ENCODE peak calls at places on chromosomes 16 and 17, in nine cellular contexts. One of them, this sample, is unnamed. For H3K4me1, the result is how much of the 10 kb centered on the place peaks cover.

GRCh38 chr17:6940186-6940649 is 55.6 kb upstream of the ALOX12 start:
- DNase-seq in stomach: no peak
- DNase-seq in HepG2: no peak
- DNase-seq in GM12878: no peak
- DNase-seq in H1: no peak
- DNase-seq in transverse colon: peak
- DNase-seq in SK-N-SH: peak
- DNase-seq in esophagus muscularis mucosa: no peak
- DNase-seq in suprapubic skin: no peak
- DNase-seq in this sample: peak

GRCh38 chr17:37828313-37829124 is 83.7 kb upstream of the HNF1B start:
- DNase-seq in stomach: no peak
- DNase-seq in HepG2: no peak
- DNase-seq in GM12878: no peak
- DNase-seq in H1: no peak
- DNase-seq in transverse colon: no peak
- DNase-seq in SK-N-SH: no peak
- DNase-seq in esophagus muscularis mucosa: no peak
- DNase-seq in suprapubic skin: no peak
- DNase-seq in this sample: peak

GRCh38 chr17:36703860-36704266 is 102.5 kb downstream of the MRM1 start:
- DNase-seq in stomach: no peak
- DNase-seq in HepG2: no peak
- DNase-seq in GM12878: no peak
- DNase-seq in H1: peak
- DNase-seq in transverse colon: peak
- DNase-seq in SK-N-SH: peak
- DNase-seq in esophagus muscularis mucosa: no peak
- DNase-seq in suprapubic skin: no peak
- DNase-seq in this sample: no peak

GRCh38 chr16:48433849-48434530 is 48.8 kb upstream of the SIAH1 start:
- DNase-seq in stomach: no peak
- DNase-seq in HepG2: no peak
- DNase-seq in GM12878: no peak
- DNase-seq in H1: no peak
- DNase-seq in transverse colon: no peak
- DNase-seq in SK-N-SH: no peak
- DNase-seq in esophagus muscularis mucosa: no peak
- DNase-seq in suprapubic skin: no peak
- DNase-seq in this sample: no peak

GRCh38 chr17:73160980-73161630 is 3.7 kb upstream of the SSTR2 start:
- DNase-seq in stomach: no peak
- DNase-seq in HepG2: no peak
- DNase-seq in GM12878: no peak
- DNase-seq in H1: no peak
- DNase-seq in transverse colon: no peak
- DNase-seq in SK-N-SH: no peak
- DNase-seq in esophagus muscularis mucosa: no peak
- DNase-seq in suprapubic skin: no peak
- DNase-seq in this sample: no peak

GRCh38 chr17:76405967-76406647 is 21.7 kb downstream of the SPHK1 start:
- DNase-seq in stomach: peak
- DNase-seq in HepG2: no peak
- DNase-seq in GM12878: no peak
- DNase-seq in H1: no peak
- DNase-seq in transverse colon: peak
- DNase-seq in SK-N-SH: peak
- DNase-seq in esophagus muscularis mucosa: no peak
- DNase-seq in suprapubic skin: no peak
- DNase-seq in this sample: no peak

GRCh38 chr16:87076950-87077749 is 240.0 kb downstream of the C16orf95 start:
- DNase-seq in stomach: peak
- DNase-seq in HepG2: peak
- DNase-seq in GM12878: no peak
- DNase-seq in H1: peak
- DNase-seq in transverse colon: peak
- DNase-seq in SK-N-SH: peak
- DNase-seq in esophagus muscularis mucosa: no peak
- DNase-seq in suprapubic skin: no peak
- DNase-seq in this sample: peak

GRCh38 chr16:397736-398332 is 835 bp downstream of the NME4 start:
- DNase-seq in stomach: peak
- DNase-seq in HepG2: peak
- DNase-seq in GM12878: no peak
- DNase-seq in H1: peak
- DNase-seq in transverse colon: peak
- DNase-seq in SK-N-SH: peak
- DNase-seq in esophagus muscularis mucosa: no peak
- DNase-seq in suprapubic skin: peak
- DNase-seq in this sample: peak

GRCh38 chr17:78272181-78272913 is 40.9 kb downstream of the TMEM235 start:
- DNase-seq in stomach: peak
- DNase-seq in HepG2: no peak
- DNase-seq in GM12878: no peak
- DNase-seq in H1: no peak
- DNase-seq in transverse colon: peak
- DNase-seq in SK-N-SH: peak
- DNase-seq in esophagus muscularis mucosa: no peak
- DNase-seq in suprapubic skin: peak
- DNase-seq in this sample: peak

GRCh38 chr16:10878644-10879498 is 1.9 kb downstream of the CIITA start:
- DNase-seq in stomach: peak
- DNase-seq in HepG2: no peak
- DNase-seq in GM12878: no peak
- DNase-seq in H1: peak
- DNase-seq in transverse colon: peak
- DNase-seq in SK-N-SH: peak
- DNase-seq in esophagus muscularis mucosa: no peak
- DNase-seq in suprapubic skin: peak
- DNase-seq in this sample: peak

DNA sequence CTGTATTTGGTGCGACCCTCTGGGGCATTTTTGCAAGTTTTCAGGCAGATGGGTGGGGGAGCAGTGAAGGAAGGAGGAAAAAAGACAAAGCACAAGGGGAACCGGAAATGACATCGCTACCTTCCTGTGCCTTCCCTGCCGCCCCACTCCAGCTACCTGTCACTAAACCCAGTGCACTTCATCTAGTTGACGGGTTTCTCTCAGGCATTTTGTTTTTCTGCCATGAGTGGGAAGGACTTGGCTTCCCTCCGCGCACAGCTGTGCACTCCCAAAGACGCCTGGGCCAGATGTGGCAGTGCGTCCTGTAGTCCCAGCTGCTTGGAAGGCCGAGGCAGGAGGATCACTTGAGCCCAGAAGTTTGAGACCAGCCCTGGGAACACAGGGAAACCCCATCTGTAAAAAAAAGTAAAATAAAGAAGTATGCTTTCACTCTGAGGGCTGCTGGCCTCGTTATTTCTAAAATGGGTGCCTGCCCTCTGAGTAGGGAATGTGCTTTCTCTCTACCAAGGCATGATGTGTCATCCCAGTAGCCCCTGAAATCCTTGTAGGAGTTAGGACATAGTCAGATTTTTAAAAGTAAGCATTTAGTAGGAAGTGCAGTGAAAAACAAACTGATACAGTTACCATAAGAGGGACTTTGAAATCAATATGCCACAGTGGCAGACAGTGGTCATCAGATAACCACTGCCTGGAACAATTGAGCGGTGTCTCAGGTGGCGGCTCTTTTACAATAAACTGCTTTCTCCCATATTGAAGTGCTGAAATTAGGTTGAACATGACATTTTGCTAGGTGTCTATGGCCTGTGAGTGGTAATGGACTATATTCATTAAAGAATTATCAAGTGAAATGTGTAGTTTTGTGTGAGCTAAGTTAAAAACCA is 214.4 kb downstream of the RPTOR start:
- DNase-seq in stomach: no peak
- DNase-seq in HepG2: peak
- DNase-seq in GM12878: no peak
- DNase-seq in H1: no peak
- DNase-seq in transverse colon: no peak
- DNase-seq in SK-N-SH: no peak
- DNase-seq in esophagus muscularis mucosa: no peak
- DNase-seq in suprapubic skin: no peak
- DNase-seq in this sample: peak
- TF ChIP-seq EP300 in stomach: no peak
- TF ChIP-seq EP300 in HepG2: no peak
- TF ChIP-seq EP300 in GM12878: no peak
- TF ChIP-seq EP300 in H1: no peak
- TF ChIP-seq EP300 in transverse colon: no peak
- TF ChIP-seq EP300 in SK-N-SH: no peak
- TF ChIP-seq EP300 in esophagus muscularis mucosa: no peak
- TF ChIP-seq EP300 in suprapubic skin: no peak
- TF ChIP-seq EP300 in this sample: no peak

DNA sequence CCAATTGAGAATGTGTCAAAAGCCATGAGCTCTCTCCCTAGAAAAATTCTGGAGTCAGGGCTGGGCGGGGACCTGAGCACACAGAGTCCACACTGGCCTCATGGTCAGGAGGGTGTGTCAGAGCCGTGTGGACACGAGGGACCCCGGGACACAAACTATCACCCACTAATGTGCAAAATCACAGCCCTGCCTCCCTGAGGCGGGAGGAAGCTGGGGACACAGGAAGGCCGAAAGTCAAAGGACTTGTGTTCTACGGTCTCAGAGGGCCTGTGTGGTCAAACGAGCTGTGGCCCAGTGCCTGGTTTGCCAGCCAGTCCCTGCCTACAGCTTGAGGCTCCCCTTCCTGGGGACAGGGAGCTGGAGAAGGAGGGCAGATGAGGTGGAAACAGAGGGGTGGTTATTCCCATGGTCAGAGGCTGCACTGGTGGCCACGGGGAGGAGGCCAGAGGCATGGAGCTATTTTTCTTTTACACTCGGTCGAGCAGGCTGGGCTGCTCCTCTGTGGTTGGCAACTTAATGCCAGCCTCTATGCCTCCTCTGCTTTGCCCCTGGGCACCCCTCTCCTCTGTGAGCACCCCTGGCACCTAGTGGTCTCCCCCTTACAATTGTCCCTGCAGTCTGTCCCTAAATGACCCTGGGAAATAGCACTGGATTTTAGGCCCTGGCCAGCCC is 27.2 kb downstream of the LRRC75A start:
- DNase-seq in stomach: no peak
- DNase-seq in HepG2: no peak
- DNase-seq in GM12878: no peak
- DNase-seq in H1: no peak
- DNase-seq in transverse colon: peak
- DNase-seq in SK-N-SH: no peak
- DNase-seq in esophagus muscularis mucosa: no peak
- DNase-seq in suprapubic skin: no peak
- DNase-seq in this sample: no peak
- H3K4me1 ChIP-seq in stomach: half or more
- H3K4me1 ChIP-seq in HepG2: half or more
- H3K4me1 ChIP-seq in GM12878: under half
- H3K4me1 ChIP-seq in H1: under half
- H3K4me1 ChIP-seq in transverse colon: half or more
- H3K4me1 ChIP-seq in SK-N-SH: under half
- H3K4me1 ChIP-seq in esophagus muscularis mucosa: under half
- H3K4me1 ChIP-seq in suprapubic skin: under half
- H3K4me1 ChIP-seq in this sample: under half

GRCh38 chr16:21563676-21564075 is 35.7 kb upstream of the METTL9 start:
- DNase-seq in stomach: no peak
- DNase-seq in HepG2: no peak
- DNase-seq in GM12878: no peak
- DNase-seq in H1: no peak
- DNase-seq in transverse colon: no peak
- DNase-seq in SK-N-SH: no peak
- DNase-seq in esophagus muscularis mucosa: no peak
- DNase-seq in suprapubic skin: peak
- DNase-seq in this sample: peak

GRCh38 chr16:21570676-21571017 is 28.7 kb upstream of the METTL9 start:
- DNase-seq in stomach: no peak
- DNase-seq in HepG2: no peak
- DNase-seq in GM12878: no peak
- DNase-seq in H1: no peak
- DNase-seq in transverse colon: no peak
- DNase-seq in SK-N-SH: no peak
- DNase-seq in esophagus muscularis mucosa: no peak
- DNase-seq in suprapubic skin: no peak
- DNase-seq in this sample: no peak

GRCh38 chr16:21566891-21567414 is 32.4 kb upstream of the METTL9 start:
- DNase-seq in stomach: peak
- DNase-seq in HepG2: no peak
- DNase-seq in GM12878: no peak
- DNase-seq in H1: no peak
- DNase-seq in transverse colon: peak
- DNase-seq in SK-N-SH: no peak
- DNase-seq in esophagus muscularis mucosa: no peak
- DNase-seq in suprapubic skin: peak
- DNase-seq in this sample: peak

GRCh38 chr16:21568502-21569189 is 30.7 kb upstream of the METTL9 start:
- DNase-seq in stomach: peak
- DNase-seq in HepG2: no peak
- DNase-seq in GM12878: no peak
- DNase-seq in H1: no peak
- DNase-seq in transverse colon: peak
- DNase-seq in SK-N-SH: no peak
- DNase-seq in esophagus muscularis mucosa: no peak
- DNase-seq in suprapubic skin: peak
- DNase-seq in this sample: peak

GRCh38 chr16:21565816-21566669 is 33.3 kb upstream of the METTL9 start:
- DNase-seq in stomach: peak
- DNase-seq in HepG2: peak
- DNase-seq in GM12878: no peak
- DNase-seq in H1: no peak
- DNase-seq in transverse colon: peak
- DNase-seq in SK-N-SH: no peak
- DNase-seq in esophagus muscularis mucosa: no peak
- DNase-seq in suprapubic skin: peak
- DNase-seq in this sample: peak
- TF ChIP-seq POLR2AphosphoS5 in stomach: no peak
- TF ChIP-seq POLR2AphosphoS5 in HepG2: no peak
- TF ChIP-seq POLR2AphosphoS5 in GM12878: no peak
- TF ChIP-seq POLR2AphosphoS5 in H1: no peak
- TF ChIP-seq POLR2AphosphoS5 in transverse colon: no peak
- TF ChIP-seq POLR2AphosphoS5 in SK-N-SH: no peak
- TF ChIP-seq POLR2AphosphoS5 in esophagus muscularis mucosa: no peak
- TF ChIP-seq POLR2AphosphoS5 in suprapubic skin: no peak
- TF ChIP-seq POLR2AphosphoS5 in this sample: no peak

GRCh38 chr17:13118311-13118710 is 100.5 kb upstream of the ELAC2 start:
- DNase-seq in stomach: no peak
- DNase-seq in HepG2: no peak
- DNase-seq in GM12878: no peak
- DNase-seq in H1: no peak
- DNase-seq in transverse colon: no peak
- DNase-seq in SK-N-SH: no peak
- DNase-seq in esophagus muscularis mucosa: no peak
- DNase-seq in suprapubic skin: no peak
- DNase-seq in this sample: no peak

GRCh38 chr17:13117616-13118015 is 99.8 kb upstream of the ELAC2 start:
- DNase-seq in stomach: no peak
- DNase-seq in HepG2: no peak
- DNase-seq in GM12878: no peak
- DNase-seq in H1: no peak
- DNase-seq in transverse colon: no peak
- DNase-seq in SK-N-SH: no peak
- DNase-seq in esophagus muscularis mucosa: no peak
- DNase-seq in suprapubic skin: no peak
- DNase-seq in this sample: no peak

DNA sequence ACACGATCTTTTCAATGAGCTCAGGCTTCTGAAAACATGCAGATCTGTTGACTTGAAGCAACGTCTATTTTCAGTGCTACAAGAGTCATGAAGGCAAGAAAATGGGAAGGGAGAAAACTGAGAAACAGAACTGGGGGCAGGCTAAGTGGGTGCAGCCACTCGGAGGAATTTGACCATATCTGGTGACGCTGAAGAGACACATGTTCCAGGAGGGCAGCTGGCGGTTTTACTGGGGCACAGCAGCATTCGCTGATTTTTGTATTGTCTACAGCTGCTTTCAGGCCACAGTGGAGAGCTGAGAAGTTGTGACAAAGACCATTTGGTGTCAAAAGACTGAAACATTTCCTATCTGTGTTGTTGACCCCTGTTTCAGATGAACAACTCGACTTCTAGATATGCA is 103.0 kb upstream of the ELAC2 start:
- DNase-seq in stomach: no peak
- DNase-seq in HepG2: no peak
- DNase-seq in GM12878: no peak
- DNase-seq in H1: no peak
- DNase-seq in transverse colon: no peak
- DNase-seq in SK-N-SH: no peak
- DNase-seq in esophagus muscularis mucosa: no peak
- DNase-seq in suprapubic skin: no peak
- DNase-seq in this sample: no peak
- TF ChIP-seq EP300 in stomach: no peak
- TF ChIP-seq EP300 in HepG2: no peak
- TF ChIP-seq EP300 in GM12878: no peak
- TF ChIP-seq EP300 in H1: no peak
- TF ChIP-seq EP300 in transverse colon: no peak
- TF ChIP-seq EP300 in SK-N-SH: no peak
- TF ChIP-seq EP300 in esophagus muscularis mucosa: no peak
- TF ChIP-seq EP300 in suprapubic skin: no peak
- TF ChIP-seq EP300 in this sample: no peak

This sample was measured in sigmoid colon.